ENCODE peak calls at places on chromosomes 11 and 22, in five cellular contexts. L is activated naive CD8-positive, alpha-beta T cell treated with anti-CD3 and anti-CD28 coated beads for 36 hours; U is globus pallidus; H is right lobe of liver; F is cardiac muscle cell. B is an unnamed sample.
A peak's percentile ranks its signal among the peaks of the same experiment; 100 is the strongest.

GRCh38 chr11:43589601-43590250 is 90.8 kb upstream of the HSD17B12 start:
- DNase-seq in L (no peak), U (no peak), H (no peak), F (no peak), B (no peak)

GRCh38 chr11:18312012-18312411 is 9.9 kb downstream of the HPS5 start:
- DNase-seq in L (no peak), U (peak; percentile 31), H (no peak), F (peak; percentile 48), B (no peak)

GRCh38 chr11:91981995-91982394 is 242.6 kb upstream of the FAT3 start:
- DNase-seq in L (no peak), U (no peak), H (no peak), F (peak; percentile 93), B (no peak)

GRCh38 chr11:77981346-77981947 is 13.0 kb downstream of the INTS4 start:
- DNase-seq in L (no peak), U (peak; percentile 47), H (no peak), F (peak; percentile 44), B (no peak)

GRCh38 chr11:61972796-61973602 is 5.6 kb upstream of the FTH1 start:
- DNase-seq in L (no peak), U (no peak), H (peak; percentile 72), F (no peak), B (no peak)

GRCh38 chr11:889261-889660 is 21.3 kb downstream of the CHID1 start:
- DNase-seq in L (no peak), U (no peak), H (no peak), F (no peak), B (peak; percentile 69)

GRCh38 chr11:1694064-1694845 is 2.7 kb upstream of the KRTAP5-6 start:
- DNase-seq in L (peak; percentile 83), U (peak; percentile 84), H (peak; percentile 91), F (peak; percentile 84), B (peak; percentile 90)

GRCh38 chr11:71501071-71501985 is 25.7 kb upstream of the KRTAP5-7 start:
- DNase-seq in L (no peak), U (no peak), H (no peak), F (no peak), B (no peak)

GRCh38 chr22:26017932-26018331 is 151.3 kb upstream of the SEZ6L start:
- DNase-seq in L (no peak), U (no peak), H (no peak), F (no peak), B (no peak)

GRCh38 chr22:38513063-38513462 is 7.0 kb upstream of the DDX17 start:
- DNase-seq in L (peak; percentile 47), U (no peak), H (no peak), F (no peak), B (peak; percentile 63)

GRCh38 chr11:34978236-34979191 is 62.1 kb downstream of the PDHX start:
- DNase-seq in L (no peak), U (no peak), H (no peak), F (peak; percentile 17), B (no peak)

GRCh38 chr11:81345609-81346008 is 1388.1 kb downstream of the FAM181B start:
- DNase-seq in L (no peak), U (no peak), H (no peak), F (no peak), B (no peak)

GRCh38 chr11:13962562-13963168 is at the start of gene SPON1:
- DNase-seq in L (peak; percentile 60), U (no peak), H (no peak), F (peak; percentile 59), B (peak; percentile 77)

GRCh38 chr11:43942651-43943356 is 367 bp downstream of the C11orf96 start:
- DNase-seq in L (peak; percentile 21), U (peak; percentile 42), H (no peak), F (peak; percentile 52), B (peak; percentile 51)

GRCh38 chr11:13315517-13316432 is 38.2 kb downstream of the BMAL1 start:
- DNase-seq in L (no peak), U (no peak), H (peak; percentile 73), F (no peak), B (no peak)

GRCh38 chr22:38148252-38148651 is 33.4 kb downstream of the PLA2G6 start:
- DNase-seq in L (no peak), U (no peak), H (peak; percentile 36), F (peak; percentile 62), B (no peak)

GRCh38 chr11:111951565-111951964 is 14.4 kb downstream of the DIXDC1 start:
- DNase-seq in L (no peak), U (no peak), H (no peak), F (no peak), B (no peak)

GRCh38 chr11:113446938-113447337 is 28.3 kb downstream of the DRD2 start:
- DNase-seq in L (no peak), U (no peak), H (no peak), F (no peak), B (peak; percentile 57)

GRCh38 chr11:116732740-116733385 is 39.9 kb downstream of the BUD13 start:
- DNase-seq in L (peak; percentile 54), U (peak; percentile 44), H (peak; percentile 62), F (peak; percentile 82), B (peak; percentile 82)

GRCh38 chr22:19478086-19478392 is 954 bp downstream of the UFD1 start:
- DNase-seq in L (no peak), U (no peak), H (no peak), F (no peak), B (no peak)

GRCh38 chr11:125167954-125168821 is 3.6 kb downstream of the PKNOX2 start:
- DNase-seq in L (no peak), U (no peak), H (peak; percentile 62), F (peak; percentile 58), B (no peak)

GRCh38 chr11:128326791-128327190 is 260.6 kb downstream of the ETS1 start:
- DNase-seq in L (no peak), U (no peak), H (no peak), F (no peak), B (no peak)